ENCODE peak calls at places on chromosomes 4 and X, in four cellular contexts. O is stomach, U is A549, A is transverse colon. N is an unnamed sample.

GRCh38 chr4:108779958-108780357 is 17.1 kb upstream of the ETNPPL start:
- DNase-seq in U (no peak), A (no peak), O (no peak), N (no peak)

GRCh38 chrX:153336128-153336894 is 2.4 kb downstream of the ZNF275 start:
- DNase-seq in U (no peak), A (no peak), O (no peak), N (no peak)

GRCh38 chr4:96097040-96097607 is 257.2 kb downstream of the PDHA2 start:
- DNase-seq in O (no peak), A (no peak), U (no peak), N (no peak)

GRCh38 chr4:48255130-48255958 is 14.3 kb downstream of the TEC start:
- DNase-seq in U (no peak), A (no peak), O (no peak), N (no peak)

GRCh38 chr4:1413687-1414479 is 7.6 kb upstream of the NKX1-1 start:
- DNase-seq in A (no peak), U (no peak), O (peak; percentile 8), N (no peak)

GRCh38 chrX:53239474-53239873 is 14.5 kb upstream of the KDM5C start:
- DNase-seq in A (no peak), O (no peak), U (peak; percentile 28), N (no peak)

GRCh38 chr4:5988086-5988845 is 30.0 kb downstream of the C4orf50 start:
- DNase-seq in U (no peak), O (peak; percentile 17), A (no peak), N (no peak)

GRCh38 chr4:85557016-85557901 is 82.3 kb downstream of the ARHGAP24 start:
- DNase-seq in O (no peak), U (no peak), A (no peak), N (no peak)

GRCh38 chr4:76758290-76758882 is 139.6 kb downstream of the SOWAHB start:
- DNase-seq in A (no peak), O (no peak), U (peak; percentile 36), N (no peak)

GRCh38 chr4:57318694-57319093 is 208.5 kb upstream of the IGFBP7 start:
- DNase-seq in O (no peak), A (no peak), U (no peak), N (no peak)

GRCh38 chrX:8939344-8939743 is 94.6 kb downstream of the FAM9B start:
- DNase-seq in A (no peak), U (no peak), O (no peak), N (no peak)

GRCh38 chr4:147138171-147138570 is 192.5 kb upstream of the TTC29 start:
- DNase-seq in O (no peak), U (no peak), A (no peak), N (no peak)

GRCh38 chr4:26237916-26238315 is 82.9 kb upstream of the RBPJ start:
- DNase-seq in O (no peak), U (no peak), A (no peak), N (no peak)

GRCh38 chr4:143399113-143399949 is 62.7 kb downstream of the GAB1 start:
- DNase-seq in U (no peak), O (no peak), A (no peak), N (no peak)

GRCh38 chrX:28498658-28499057 is 88.6 kb upstream of the IL1RAPL1 start:
- DNase-seq in O (no peak), A (no peak), U (no peak), N (no peak)

GRCh38 chrX:134926864-134927263 is 63.9 kb upstream of the SMIM10 start:
- DNase-seq in U (no peak), O (no peak), A (no peak), N (no peak)

GRCh38 chr4:22389240-22389871 is 126.5 kb downstream of the ADGRA3 start:
- DNase-seq in O (peak; percentile 45), U (peak; percentile 7), A (peak; percentile 46), N (no peak)

GRCh38 chr4:24956763-24957162 is 43.9 kb upstream of the CCDC149 start:
- DNase-seq in U (no peak), A (no peak), O (no peak), N (no peak)

GRCh38 chr4:180380733-180381132 is 1862.5 kb upstream of the TENM3 start:
- DNase-seq in U (no peak), O (no peak), A (no peak), N (no peak)

GRCh38 chr4:139014391-139015268 is 951 bp upstream of the NOCT start:
- DNase-seq in A (no peak), O (no peak), U (peak; percentile 77), N (peak; percentile 24)

GRCh38 chrX:77436682-77437081 is 10.5 kb upstream of the FGF16 start:
- DNase-seq in U (no peak), A (no peak), O (no peak), N (no peak)

GRCh38 chrX:22748093-22748999 is 251.4 kb upstream of the DDX53 start:
- DNase-seq in O (peak; percentile 42), A (peak; percentile 35), U (peak; percentile 6), N (peak; percentile 6)

GRCh38 chr4:165355900-165356300 is 22.9 kb upstream of the CPE start:
- DNase-seq in O (no peak), A (no peak), U (no peak), N (no peak)

GRCh38 chr4:142226014-142226413 is 589.6 kb downstream of the IL15 start:
- DNase-seq in U (no peak), O (no peak), A (no peak), N (no peak)

GRCh38 chr4:182536221-182536620 is 293.0 kb downstream of the TENM3 start:
- DNase-seq in O (no peak), U (no peak), A (no peak), N (no peak)

GRCh38 chr4:6969826-6970800 is 60.5 kb downstream of the TBC1D14 start:
- DNase-seq in A (no peak), U (no peak), O (no peak), N (no peak)

GRCh38 chr4:33161202-33161601 is 2441.0 kb downstream of the PCDH7 start:
- DNase-seq in U (no peak), O (no peak), A (no peak), N (no peak)

GRCh38 chrX:7215842-7216241 is 67.9 kb upstream of the PUDP start:
- DNase-seq in U (no peak), O (no peak), A (no peak), N (no peak)

GRCh38 chr4:18022572-18023039 is 1.1 kb upstream of the LCORL start:
- DNase-seq in O (no peak), A (no peak), U (no peak), N (no peak)

GRCh38 chrX:1582686-1583437 is 8.5 kb upstream of the AKAP17A start:
- DNase-seq in U (peak; percentile 74), A (no peak), O (peak; percentile 25), N (no peak)

GRCh38 chrX:155637714-155638113 is 25.0 kb upstream of the TMLHE start:
- DNase-seq in O (no peak), U (no peak), A (no peak), N (no peak)

GRCh38 chr4:148441624-148441985 is 609 bp downstream of the NR3C2 start:
- DNase-seq in O (no peak), U (no peak), A (no peak), N (no peak)

GRCh38 chr4:57184378-57185031 is 74.3 kb upstream of the IGFBP7 start:
- DNase-seq in A (no peak), U (no peak), O (no peak), N (no peak)

GRCh38 chr4:83490876-83491450 is 6.1 kb upstream of the ABRAXAS1 start:
- DNase-seq in A (no peak), U (peak; percentile 49), O (no peak), N (no peak)

GRCh38 chr4:26525136-26525535 is 34.9 kb upstream of the CCKAR start:
- DNase-seq in O (no peak), U (no peak), A (no peak), N (no peak)

GRCh38 chrX:18640686-18641085 is 31.2 kb downstream of the RS1 start:
- DNase-seq in A (no peak), O (no peak), U (no peak), N (no peak)

GRCh38 chrX:129738466-129739308 is at the start of gene XPNPEP2:
- DNase-seq in U (no peak), A (no peak), O (no peak), N (no peak)

GRCh38 chr4:96519291-96519690 is 679.4 kb downstream of the PDHA2 start:
- DNase-seq in A (no peak), U (no peak), O (no peak), N (no peak)

GRCh38 chrX:121231566-121232358 is 184.4 kb downstream of the GLUD2 start:
- DNase-seq in U (no peak), O (no peak), A (no peak), N (no peak)

GRCh38 chr4:106058919-106059318 is 163.6 kb downstream of the NPNT start:
- DNase-seq in U (no peak), A (no peak), O (no peak), N (no peak)

DNA sequence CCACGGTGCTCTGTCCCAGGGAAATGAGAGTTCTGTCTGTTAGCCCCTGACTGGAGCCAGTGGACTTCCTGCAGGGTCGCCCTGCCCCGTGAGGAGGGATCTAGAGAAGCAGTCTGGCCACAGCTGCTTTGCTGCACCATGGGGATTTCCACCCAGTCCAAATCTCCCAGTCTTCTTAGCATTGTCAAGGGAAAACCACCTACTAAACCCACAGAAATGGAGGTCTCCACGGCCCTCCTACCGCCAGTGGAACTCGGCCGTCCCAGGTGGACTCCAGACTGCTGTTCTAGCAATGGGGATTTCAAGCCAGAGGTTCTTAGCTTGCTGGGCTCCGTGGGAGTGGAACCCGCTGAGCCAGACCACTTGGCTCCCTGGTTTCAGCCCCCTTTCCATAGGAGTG is 133.3 kb upstream of the PCDH7 start:
- DNase-seq in O (no peak), A (no peak), U (no peak), N (no peak)
- TF ChIP-seq EP300 in O (no peak), A (no peak), U (no peak), N (no peak)

GRCh38 chrX:103552236-103552635 is 32.9 kb upstream of the RAB40A start:
- DNase-seq in O (no peak), A (no peak), U (no peak), N (no peak)
- TF ChIP-seq EP300 in O (no peak), A (no peak), U (no peak), N (no peak)

DNA sequence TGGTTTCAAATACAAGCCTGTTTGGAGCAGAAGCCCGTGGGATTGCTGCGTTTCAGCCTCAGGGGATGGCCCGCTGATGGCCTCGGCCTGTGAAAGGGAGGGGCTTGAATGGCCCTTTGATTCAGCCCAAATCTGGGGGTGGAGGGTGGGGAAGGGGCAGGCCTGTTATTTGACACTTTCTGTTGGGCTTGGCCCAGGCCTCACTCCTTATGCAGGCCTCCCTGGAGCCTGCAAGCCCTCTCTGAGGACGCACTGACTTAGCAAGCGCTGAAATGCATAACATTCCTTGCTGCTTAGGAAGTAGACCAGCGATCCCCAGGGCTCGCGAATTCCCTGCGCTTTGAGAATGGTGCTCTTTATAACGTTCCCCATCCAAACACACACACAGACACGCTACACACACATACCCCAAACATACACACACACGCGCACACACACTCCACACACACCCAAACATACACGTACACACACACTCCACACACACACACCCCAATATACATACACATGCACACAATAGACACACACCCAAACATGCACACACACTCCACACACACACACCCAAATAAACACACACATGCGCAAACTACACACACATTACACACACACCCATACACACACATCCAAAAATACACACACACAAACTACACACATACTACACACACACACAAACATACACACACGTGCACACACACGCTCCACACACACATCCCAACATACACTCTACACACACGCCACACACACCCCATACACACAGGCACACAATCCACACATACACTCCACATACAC is 29.6 kb downstream of the TLR10 start:
- DNase-seq in O (peak; percentile 55), U (no peak), A (peak; percentile 62), N (peak; percentile 81)
- TF ChIP-seq EP300 in O (no peak), U (no peak), A (no peak), N (peak; percentile 43)

GRCh38 chr4:87299898-87300297 is 22.8 kb downstream of the HSD17B13 start:
- DNase-seq in O (no peak), A (no peak), U (no peak), N (no peak)
- TF ChIP-seq EP300 in O (no peak), A (no peak), U (no peak), N (no peak)

GRCh38 chr4:123340381-123340701 is 56.3 kb upstream of the SPRY1 start:
- DNase-seq in U (peak; percentile 61), A (no peak), O (no peak), N (no peak)
- TF ChIP-seq EP300 in U (no peak), A (no peak), O (no peak), N (peak; percentile 60)

N was measured in tibial nerve.